ENCODE peak calls at places on chromosomes 16 and 17, in nine cellular contexts. O is iris pigment epithelial cell; A is tibial nerve; X is stimulated activated CD4-positive, alpha-beta T cell treated with anti-CD3 and anti-CD28 coated beads, Interleukin-2, amount 100 ng/mL, for 48 hours; B is GM13977; L is substantia nigra; N is esophagus squamous epithelium; S is MM.1S; W is posterior cingulate gyrus. D is an unnamed sample.

GRCh38 chr17:77327566-77328463 is 187.0 kb downstream of the SEC14L1 start:
- DNase-seq in O (no peak), A (no peak), X (no peak), B (no peak), L (no peak), N (no peak), S (no peak), W (no peak), D (no peak)

GRCh38 chr17:8563024-8563776 is 67.3 kb downstream of the MYH10 start:
- DNase-seq in O (no peak), A (no peak), X (no peak), B (no peak), L (no peak), N (no peak), S (no peak), W (no peak), D (no peak)

GRCh38 chr16:65283238-65283651 is 161.4 kb upstream of the CDH11 start:
- DNase-seq in O (no peak), A (no peak), X (no peak), B (no peak), L (no peak), N (no peak), S (no peak), W (no peak), D (peak)

GRCh38 chr17:4881761-4882555 is 17.4 kb upstream of the C17orf107 start:
- DNase-seq in O (peak), A (no peak), X (peak), B (peak), L (no peak), N (no peak), S (peak), W (peak), D (peak)

GRCh38 chr16:25501530-25502255 is 190.1 kb upstream of the HS3ST4 start:
- DNase-seq in O (no peak), A (no peak), X (no peak), B (no peak), L (no peak), N (no peak), S (no peak), W (no peak), D (no peak)

GRCh38 chr16:85415196-85415988 is 197.7 kb upstream of the GSE1 start:
- DNase-seq in O (no peak), A (no peak), X (no peak), B (no peak), L (no peak), N (no peak), S (no peak), W (peak), D (peak)

GRCh38 chr17:18356624-18357023 is 6.7 kb downstream of the SHMT1 start:
- DNase-seq in O (peak), A (peak), X (no peak), B (no peak), L (no peak), N (no peak), S (no peak), W (no peak), D (peak)

GRCh38 chr17:45231481-45232116 is 9.9 kb downstream of the FMNL1 start:
- DNase-seq in O (no peak), A (no peak), X (no peak), B (no peak), L (no peak), N (no peak), S (no peak), W (no peak), D (peak)

GRCh38 chr17:80822700-80823410 is 168.8 kb upstream of the CHMP6 start:
- DNase-seq in O (peak), A (no peak), X (no peak), B (no peak), L (no peak), N (no peak), S (peak), W (no peak), D (peak)

GRCh38 chr16:15993946-15994665 is 44.7 kb downstream of the ABCC1 start:
- DNase-seq in O (peak), A (no peak), X (no peak), B (no peak), L (no peak), N (no peak), S (no peak), W (no peak), D (no peak)

D was measured in fibroblast of villous mesenchyme.